ENCODE peak calls at places on chromosomes 13 and 19, in five cellular contexts. One of them, this sample, is unnamed.
A peak's percentile ranks its signal among the peaks of the same experiment; 100 is the strongest.

GRCh38 chr13:113758651-113759524 is at the start of gene TMEM255B:
- DNase-seq in PC-9: peak; percentile 64
- DNase-seq in mesendoderm: peak; percentile 77
- DNase-seq in adipocyte: peak; percentile 90
- DNase-seq in right atrium auricular region: peak; percentile 83
- DNase-seq in this sample: peak; percentile 33

GRCh38 chr13:109369357-109370052 is 416.9 kb downstream of the IRS2 start:
- DNase-seq in PC-9: no peak
- DNase-seq in mesendoderm: no peak
- DNase-seq in adipocyte: no peak
- DNase-seq in right atrium auricular region: no peak
- DNase-seq in this sample: no peak

GRCh38 chr19:35123573-35123972 is 8.0 kb downstream of the FXYD3 start:
- DNase-seq in PC-9: peak; percentile 79
- DNase-seq in mesendoderm: no peak
- DNase-seq in adipocyte: peak; percentile 17
- DNase-seq in right atrium auricular region: no peak
- DNase-seq in this sample: peak; percentile 72

GRCh38 chr13:53321301-53321700 is 292.7 kb downstream of the OLFM4 start:
- DNase-seq in PC-9: no peak
- DNase-seq in mesendoderm: no peak
- DNase-seq in adipocyte: no peak
- DNase-seq in right atrium auricular region: no peak
- DNase-seq in this sample: no peak

GRCh38 chr13:102440259-102440936 is 38.5 kb upstream of the FGF14 start:
- DNase-seq in PC-9: no peak
- DNase-seq in mesendoderm: no peak
- DNase-seq in adipocyte: no peak
- DNase-seq in right atrium auricular region: no peak
- DNase-seq in this sample: peak; percentile 67

GRCh38 chr13:43558942-43559341 is 227.8 kb downstream of the ENOX1 start:
- DNase-seq in PC-9: no peak
- DNase-seq in mesendoderm: no peak
- DNase-seq in adipocyte: peak; percentile 10
- DNase-seq in right atrium auricular region: no peak
- DNase-seq in this sample: no peak

GRCh38 chr13:39056018-39056417 is 17.8 kb downstream of the NHLRC3 start:
- DNase-seq in PC-9: no peak
- DNase-seq in mesendoderm: no peak
- DNase-seq in adipocyte: no peak
- DNase-seq in right atrium auricular region: no peak
- DNase-seq in this sample: no peak

GRCh38 chr13:29543230-29544215 is 52.0 kb downstream of the SLC7A1 start:
- DNase-seq in PC-9: no peak
- DNase-seq in mesendoderm: peak; percentile 93
- DNase-seq in adipocyte: peak; percentile 10
- DNase-seq in right atrium auricular region: no peak
- DNase-seq in this sample: no peak

GRCh38 chr13:24511019-24511823 is 1.4 kb downstream of the PARP4 start:
- DNase-seq in PC-9: peak; percentile 63
- DNase-seq in mesendoderm: peak; percentile 83
- DNase-seq in adipocyte: peak; percentile 80
- DNase-seq in right atrium auricular region: no peak
- DNase-seq in this sample: peak; percentile 94

GRCh38 chr13:54004026-54004699 is 975.5 kb downstream of the OLFM4 start:
- DNase-seq in PC-9: no peak
- DNase-seq in mesendoderm: no peak
- DNase-seq in adipocyte: no peak
- DNase-seq in right atrium auricular region: no peak
- DNase-seq in this sample: peak; percentile 3

GRCh38 chr19:50517704-50518075 is 4.0 kb upstream of the ASPDH start:
- DNase-seq in PC-9: no peak
- DNase-seq in mesendoderm: no peak
- DNase-seq in adipocyte: no peak
- DNase-seq in right atrium auricular region: no peak
- DNase-seq in this sample: no peak

GRCh38 chr19:610801-611505 is 21.3 kb downstream of the HCN2 start:
- DNase-seq in PC-9: no peak
- DNase-seq in mesendoderm: no peak
- DNase-seq in adipocyte: peak; percentile 65
- DNase-seq in right atrium auricular region: no peak
- DNase-seq in this sample: no peak

GRCh38 chr13:44474122-44474910 is 100.7 kb downstream of the SERP2 start:
- DNase-seq in PC-9: peak; percentile 22
- DNase-seq in mesendoderm: peak; percentile 76
- DNase-seq in adipocyte: peak; percentile 47
- DNase-seq in right atrium auricular region: no peak
- DNase-seq in this sample: no peak

GRCh38 chr13:113460599-113460998 is 7.3 kb upstream of the ADPRHL1 start:
- DNase-seq in PC-9: no peak
- DNase-seq in mesendoderm: no peak
- DNase-seq in adipocyte: no peak
- DNase-seq in right atrium auricular region: no peak
- DNase-seq in this sample: peak; percentile 56

GRCh38 chr19:17749912-17750317 is 1.4 kb upstream of the FCHO1 start:
- DNase-seq in PC-9: no peak
- DNase-seq in mesendoderm: no peak
- DNase-seq in adipocyte: no peak
- DNase-seq in right atrium auricular region: no peak
- DNase-seq in this sample: no peak

GRCh38 chr19:13063461-13064091 is 39.1 kb downstream of the LYL1 start:
- DNase-seq in PC-9: no peak
- DNase-seq in mesendoderm: no peak
- DNase-seq in adipocyte: no peak
- DNase-seq in right atrium auricular region: no peak
- DNase-seq in this sample: no peak

GRCh38 chr13:93234459-93234858 is 7.9 kb downstream of the GPC6 start:
- DNase-seq in PC-9: no peak
- DNase-seq in mesendoderm: no peak
- DNase-seq in adipocyte: no peak
- DNase-seq in right atrium auricular region: no peak
- DNase-seq in this sample: no peak

GRCh38 chr19:13613447-13613846 is 107.2 kb upstream of the CACNA1A start:
- DNase-seq in PC-9: no peak
- DNase-seq in mesendoderm: no peak
- DNase-seq in adipocyte: no peak
- DNase-seq in right atrium auricular region: no peak
- DNase-seq in this sample: no peak

GRCh38 chr19:14772467-14772866 is 5.9 kb downstream of the ADGRE2 start:
- DNase-seq in PC-9: no peak
- DNase-seq in mesendoderm: no peak
- DNase-seq in adipocyte: no peak
- DNase-seq in right atrium auricular region: no peak
- DNase-seq in this sample: no peak

GRCh38 chr13:35978607-35979316 is 152.4 kb downstream of the DCLK1 start:
- DNase-seq in PC-9: peak; percentile 17
- DNase-seq in mesendoderm: peak; percentile 67
- DNase-seq in adipocyte: peak; percentile 85
- DNase-seq in right atrium auricular region: no peak
- DNase-seq in this sample: peak; percentile 60

GRCh38 chr19:51564791-51565190 is 6.3 kb upstream of the ZNF175 start:
- DNase-seq in PC-9: no peak
- DNase-seq in mesendoderm: peak; percentile 12
- DNase-seq in adipocyte: no peak
- DNase-seq in right atrium auricular region: no peak
- DNase-seq in this sample: no peak

GRCh38 chr19:38247126-38247525 is 9.0 kb downstream of the PPP1R14A start:
- DNase-seq in PC-9: no peak
- DNase-seq in mesendoderm: no peak
- DNase-seq in adipocyte: no peak
- DNase-seq in right atrium auricular region: no peak
- DNase-seq in this sample: no peak

GRCh38 chr19:49685845-49686332 is 3.5 kb upstream of the ADM5 start:
- DNase-seq in PC-9: no peak
- DNase-seq in mesendoderm: no peak
- DNase-seq in adipocyte: no peak
- DNase-seq in right atrium auricular region: no peak
- DNase-seq in this sample: no peak

GRCh38 chr13:99063952-99064351 is 86.1 kb upstream of the DOCK9 start:
- DNase-seq in PC-9: no peak
- DNase-seq in mesendoderm: no peak
- DNase-seq in adipocyte: no peak
- DNase-seq in right atrium auricular region: no peak
- DNase-seq in this sample: no peak

GRCh38 chr13:37645181-37645580 is 46.6 kb upstream of the POSTN start:
- DNase-seq in PC-9: no peak
- DNase-seq in mesendoderm: peak; percentile 95
- DNase-seq in adipocyte: peak; percentile 33
- DNase-seq in right atrium auricular region: no peak
- DNase-seq in this sample: no peak

GRCh38 chr13:37642201-37642600 is 43.6 kb upstream of the POSTN start:
- DNase-seq in PC-9: no peak
- DNase-seq in mesendoderm: no peak
- DNase-seq in adipocyte: no peak
- DNase-seq in right atrium auricular region: no peak
- DNase-seq in this sample: no peak

GRCh38 chr13:37648604-37649003 is 50.0 kb upstream of the POSTN start:
- DNase-seq in PC-9: no peak
- DNase-seq in mesendoderm: no peak
- DNase-seq in adipocyte: peak; percentile 60
- DNase-seq in right atrium auricular region: no peak
- DNase-seq in this sample: peak; percentile 29

GRCh38 chr13:37647038-37647650 is 48.6 kb upstream of the POSTN start:
- DNase-seq in PC-9: no peak
- DNase-seq in mesendoderm: peak; percentile 97
- DNase-seq in adipocyte: no peak
- DNase-seq in right atrium auricular region: no peak
- DNase-seq in this sample: no peak

GRCh38 chr13:37646531-37646930 is 48.0 kb upstream of the POSTN start:
- DNase-seq in PC-9: no peak
- DNase-seq in mesendoderm: peak; percentile 50
- DNase-seq in adipocyte: no peak
- DNase-seq in right atrium auricular region: no peak
- DNase-seq in this sample: no peak
- H3K4me3 ChIP-seq in PC-9: no peak overlapping the region
- H3K4me3 ChIP-seq in mesendoderm: no peak overlapping the region
- H3K4me3 ChIP-seq in adipocyte: no peak overlapping the region
- H3K4me3 ChIP-seq in right atrium auricular region: no peak overlapping the region
- H3K4me3 ChIP-seq in this sample: no peak overlapping the region

DNA sequence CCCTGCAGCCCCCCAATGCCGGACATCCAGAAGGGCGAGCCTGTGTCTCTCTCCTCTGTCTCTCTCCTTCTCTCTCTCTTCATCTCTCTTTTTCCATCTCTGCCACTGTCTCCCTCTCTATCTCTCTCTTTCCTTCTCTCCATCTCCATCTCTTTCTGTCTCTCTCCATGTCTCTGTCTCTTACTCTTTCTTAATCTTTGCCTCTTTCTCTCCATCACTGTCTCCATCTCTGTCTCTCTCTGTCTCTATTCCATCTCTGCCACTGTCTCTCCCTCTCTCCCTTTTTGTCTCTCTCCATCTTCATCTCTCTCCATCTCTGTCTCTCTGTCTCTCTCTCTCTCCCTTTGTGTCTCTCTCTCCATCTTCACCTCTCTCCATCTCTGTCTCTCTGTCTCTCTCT is 25.7 kb upstream of the TCF3 start:
- DNase-seq in PC-9: no peak
- DNase-seq in mesendoderm: no peak
- DNase-seq in adipocyte: no peak
- DNase-seq in right atrium auricular region: no peak
- DNase-seq in this sample: no peak
- H3K27me3 ChIP-seq in PC-9: peaks cover 5% of the 10 kb centered on the region
- H3K27me3 ChIP-seq in mesendoderm: peaks cover 12% of the 10 kb centered on the region
- H3K27me3 ChIP-seq in adipocyte: peaks cover 47% of the 10 kb centered on the region
- H3K27me3 ChIP-seq in right atrium auricular region: peaks cover 25% of the 10 kb centered on the region
- H3K27me3 ChIP-seq in this sample: peaks cover 11% of the 10 kb centered on the region

DNA sequence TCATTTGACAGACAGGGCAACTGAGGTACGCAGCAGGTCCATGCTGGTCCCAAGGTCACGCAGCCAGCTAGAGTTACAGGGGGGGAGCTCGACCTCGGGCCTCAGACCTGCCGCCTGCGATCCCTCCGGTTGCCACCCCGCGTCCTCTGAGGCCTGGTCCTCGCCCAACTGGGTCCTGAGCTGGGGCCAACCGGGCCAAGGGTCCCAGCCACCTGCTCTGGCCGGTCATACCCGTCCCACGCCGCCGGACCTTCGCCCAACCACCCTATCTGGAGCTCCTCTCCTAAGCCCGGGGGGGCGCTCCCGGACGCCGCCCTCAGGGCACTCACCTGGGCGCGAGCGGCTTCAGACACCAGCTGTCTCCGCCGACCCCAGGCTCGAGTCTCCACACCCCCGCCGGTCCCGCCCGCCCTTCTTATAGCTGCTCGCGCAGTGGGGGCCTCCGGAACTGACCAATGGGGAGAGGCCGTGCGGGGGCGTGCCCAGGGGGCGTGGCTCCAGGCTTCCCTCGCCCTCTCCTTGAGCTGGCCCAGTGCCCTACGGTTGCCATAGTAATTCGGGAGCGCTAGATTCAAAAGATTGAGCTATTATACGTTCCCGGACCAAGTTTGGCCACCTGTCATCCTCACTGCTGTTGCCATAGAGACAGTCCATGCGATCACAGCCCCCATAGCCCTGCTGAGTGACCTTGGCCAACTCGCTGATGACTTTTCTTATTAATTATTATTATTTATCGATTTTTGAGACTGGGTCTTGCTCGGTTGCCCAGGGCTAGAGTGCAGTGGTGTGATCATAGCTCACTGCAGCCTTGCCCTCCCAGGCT is at the start of gene PLIN5:
- DNase-seq in PC-9: peak; percentile 83
- DNase-seq in mesendoderm: peak; percentile 92
- DNase-seq in adipocyte: peak; percentile 37
- DNase-seq in right atrium auricular region: peak; percentile 66
- DNase-seq in this sample: no peak
- H3K4me3 ChIP-seq in PC-9: peak within 1 kb of the TSS; percentile 50
- H3K4me3 ChIP-seq in mesendoderm: no peak within 1 kb of the TSS
- H3K4me3 ChIP-seq in adipocyte: peak within 1 kb of the TSS; percentile 74
- H3K4me3 ChIP-seq in right atrium auricular region: peak within 1 kb of the TSS; percentile 48
- H3K4me3 ChIP-seq in this sample: no peak within 1 kb of the TSS

DNA sequence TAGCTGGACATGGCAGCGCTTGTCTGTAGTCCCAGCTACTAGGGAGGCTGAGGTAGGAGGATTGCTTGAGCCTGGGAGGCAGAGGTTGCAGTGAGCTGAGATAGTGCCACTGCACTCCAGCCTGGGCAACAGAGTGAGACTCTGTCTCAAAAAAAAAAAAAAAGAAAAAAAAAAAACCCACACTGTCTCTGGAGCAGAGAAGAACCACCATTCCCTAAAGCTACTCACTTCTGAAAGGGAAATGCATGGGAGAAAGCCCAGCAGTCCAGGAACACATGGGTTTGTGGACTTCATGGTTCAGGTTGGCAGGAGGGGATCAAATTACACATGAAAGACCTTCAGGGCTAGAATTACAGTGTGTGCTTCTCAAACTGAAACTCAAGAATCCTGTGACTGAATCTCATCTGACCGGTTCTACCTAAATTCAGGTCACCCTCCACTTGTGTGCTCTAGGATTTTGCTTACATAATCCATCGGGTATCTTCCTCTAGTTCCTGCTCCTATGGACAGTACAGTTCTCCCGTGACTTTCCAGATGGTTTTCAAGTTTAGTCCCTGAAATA is 30.2 kb upstream of the CPB2 start:
- DNase-seq in PC-9: peak; percentile 68
- DNase-seq in mesendoderm: peak; percentile 77
- DNase-seq in adipocyte: no peak
- DNase-seq in right atrium auricular region: no peak
- DNase-seq in this sample: peak; percentile 90
- H3K27me3 ChIP-seq in PC-9: no peaks in the 10 kb centered on the region
- H3K27me3 ChIP-seq in mesendoderm: no peaks in the 10 kb centered on the region
- H3K27me3 ChIP-seq in adipocyte: peaks cover 4% of the 10 kb centered on the region
- H3K27me3 ChIP-seq in right atrium auricular region: no peaks in the 10 kb centered on the region
- H3K27me3 ChIP-seq in this sample: peaks cover 1% of the 10 kb centered on the region

This sample was measured in bronchial epithelial cell.